ENCODE peak calls at places on chromosomes 1 and 21, in nine cellular contexts. S is PC-9, Y is cardiac muscle cell, T is small intestine, J is left ventricle myocardium inferior, A is Karpas-422, N is heart left ventricle, H is OCI-LY7, D is GM23248. O is an unnamed sample.

GRCh38 chr1:117566556-117566955 is 39.3 kb upstream of the TENT5C start:
- DNase-seq in Y (no peak), N (no peak), A (no peak), S (no peak), J (no peak), H (no peak), T (no peak), D (no peak), O (no peak)

GRCh38 chr21:39546522-39546921 is 66.2 kb upstream of the B3GALT5 start:
- DNase-seq in N (no peak), Y (no peak), S (no peak), A (no peak), J (no peak), T (no peak), H (no peak), D (no peak), O (no peak)

GRCh38 chr1:148362141-148362929 is 120.8 kb downstream of the PPIAL4G start:
- DNase-seq in Y (peak), N (no peak), S (no peak), H (no peak), D (peak), J (no peak), A (no peak), T (peak), O (peak)

GRCh38 chr21:45550552-45551210 is 8.4 kb upstream of the SLC19A1 start:
- DNase-seq in S (no peak), Y (peak), J (peak), T (peak), D (no peak), A (peak), H (peak), N (no peak), O (no peak)

GRCh38 chr1:50942334-50942733 is 17.7 kb downstream of the FAF1 start:
- DNase-seq in Y (no peak), D (no peak), S (no peak), T (no peak), A (no peak), J (no peak), H (no peak), N (no peak), O (no peak)

GRCh38 chr1:21630571-21631338 is 38.4 kb downstream of the RAP1GAP start:
- DNase-seq in Y (no peak), J (no peak), H (no peak), D (no peak), A (no peak), N (no peak), T (no peak), S (no peak), O (no peak)

GRCh38 chr1:200095057-200095577 is 67.6 kb downstream of the NR5A2 start:
- DNase-seq in H (no peak), N (no peak), A (no peak), S (no peak), Y (no peak), J (no peak), D (no peak), T (no peak), O (no peak)

GRCh38 chr1:177133977-177134538 is 30.5 kb downstream of the ASTN1 start:
- DNase-seq in S (no peak), A (no peak), H (no peak), D (no peak), T (no peak), Y (no peak), N (no peak), J (no peak), O (no peak)

GRCh38 chr1:36925251-36925650 is 109.1 kb downstream of the GRIK3 start:
- DNase-seq in A (no peak), Y (no peak), H (no peak), N (no peak), J (no peak), D (no peak), S (no peak), T (no peak), O (no peak)

GRCh38 chr1:241972703-241973375 is 15.3 kb downstream of the BECN2 start:
- DNase-seq in N (no peak), A (no peak), J (no peak), Y (peak), D (peak), T (no peak), H (no peak), S (no peak), O (peak)

GRCh38 chr1:53559391-53559815 is 100.2 kb downstream of the DMRTB1 start:
- DNase-seq in T (no peak), D (no peak), N (no peak), Y (no peak), J (no peak), A (no peak), S (no peak), H (no peak), O (peak)

GRCh38 chr21:45209685-45210284 is 77.9 kb downstream of the POFUT2 start:
- DNase-seq in Y (no peak), D (no peak), N (no peak), T (no peak), A (peak), S (no peak), J (no peak), H (no peak), O (no peak)

GRCh38 chr1:7278827-7279752 is 492.0 kb upstream of the VAMP3 start:
- DNase-seq in N (no peak), T (no peak), D (no peak), H (no peak), A (no peak), Y (no peak), J (no peak), S (no peak), O (no peak)

GRCh38 chr1:220990417-220991337 is 111.4 kb downstream of the HLX start:
- DNase-seq in N (no peak), D (peak), A (no peak), J (no peak), H (no peak), T (no peak), S (no peak), Y (peak), O (no peak)

GRCh38 chr1:210397252-210397651 is 68.5 kb downstream of the HHAT start:
- DNase-seq in J (no peak), N (no peak), S (no peak), Y (peak), T (no peak), D (peak), H (no peak), A (no peak), O (no peak)

GRCh38 chr1:230730979-230731378 is 16.2 kb upstream of the CAPN9 start:
- DNase-seq in Y (no peak), H (no peak), D (no peak), T (peak), N (no peak), S (no peak), J (no peak), A (no peak), O (no peak)

GRCh38 chr21:35641271-35642016 is 418.9 kb downstream of the SETD4 start:
- DNase-seq in S (no peak), H (no peak), A (no peak), N (no peak), D (peak), Y (no peak), T (no peak), J (no peak), O (no peak)

GRCh38 chr1:212458817-212459216 is 26.1 kb downstream of the NENF start:
- DNase-seq in H (peak), Y (no peak), N (no peak), S (no peak), D (no peak), A (peak), J (no peak), T (no peak), O (no peak)

GRCh38 chr21:44566403-44566802 is 7.1 kb upstream of the KRTAP10-4 start:
- DNase-seq in S (no peak), N (no peak), T (no peak), A (peak), Y (no peak), D (no peak), H (no peak), J (no peak), O (no peak)

GRCh38 chr1:232853994-232854532 is 48.8 kb downstream of the MAP10 start:
- DNase-seq in D (peak), H (no peak), J (no peak), T (no peak), N (no peak), A (no peak), Y (peak), S (no peak), O (no peak)

GRCh38 chr1:198088360-198089071 is 68.3 kb upstream of the NEK7 start:
- DNase-seq in S (no peak), N (no peak), Y (peak), A (peak), T (peak), D (peak), J (no peak), H (peak), O (no peak)

GRCh38 chr1:155598842-155599331 is 11.1 kb upstream of the MSTO1 start:
- DNase-seq in J (no peak), T (peak), D (peak), Y (peak), S (no peak), N (no peak), H (peak), A (no peak), O (no peak)

GRCh38 chr1:207002731-207003146 is 29.8 kb downstream of the C1orf116 start:
- DNase-seq in J (no peak), S (peak), A (peak), T (no peak), Y (peak), D (no peak), N (no peak), H (no peak), O (peak)

GRCh38 chr1:115262886-115263285 is 75.2 kb downstream of the NGF start:
- DNase-seq in T (no peak), H (no peak), S (no peak), D (no peak), Y (peak), A (no peak), J (no peak), N (no peak), O (no peak)

GRCh38 chr1:44219301-44219626 is 6.0 kb downstream of the DMAP1 start:
- DNase-seq in Y (no peak), D (no peak), T (no peak), J (no peak), H (no peak), S (no peak), A (no peak), N (no peak), O (no peak)

GRCh38 chr1:29962831-29963247 is 726.5 kb downstream of the PTPRU start:
- DNase-seq in D (no peak), S (no peak), H (no peak), A (no peak), Y (no peak), J (no peak), N (no peak), T (no peak), O (no peak)

GRCh38 chr1:119865607-119866006 is 30.7 kb downstream of the ADAM30 start:
- DNase-seq in A (no peak), H (no peak), Y (peak), N (no peak), J (no peak), T (no peak), D (peak), S (no peak), O (no peak)

GRCh38 chr1:15595809-15596730 is 11.2 kb upstream of the AGMAT start:
- DNase-seq in H (no peak), N (no peak), Y (no peak), A (no peak), D (no peak), S (no peak), J (no peak), T (peak), O (no peak)

GRCh38 chr1:15603050-15603965 is 13.9 kb upstream of the DDI2 start:
- DNase-seq in T (peak), A (no peak), D (peak), Y (peak), H (peak), J (peak), S (peak), N (peak), O (peak)

GRCh38 chr1:15598436-15598835 is 13.6 kb upstream of the AGMAT start:
- DNase-seq in A (no peak), Y (no peak), N (no peak), S (no peak), H (no peak), T (no peak), J (no peak), D (no peak), O (no peak)
- H3K4me3 ChIP-seq in A (no peak), Y (no peak), N (no peak), S (no peak), H (no peak), T (no peak), J (no peak), D (no peak), O (no peak)

GRCh38 chr1:78647238-78647637 is 2.4 kb upstream of the IFI44 start:
- DNase-seq in Y (no peak), J (no peak), D (no peak), A (no peak), T (no peak), S (no peak), N (no peak), H (no peak), O (no peak)

GRCh38 chr1:78650114-78650513 is 483 bp downstream of the IFI44 start:
- DNase-seq in H (no peak), J (no peak), T (peak), Y (peak), S (no peak), D (peak), N (no peak), A (no peak), O (no peak)

GRCh38 chr1:78649628-78650027 is at the start of gene IFI44:
- DNase-seq in D (peak), J (peak), Y (peak), N (peak), T (peak), A (peak), H (no peak), S (no peak), O (no peak)

GRCh38 chr1:78651247-78651646 is 1.6 kb downstream of the IFI44 start:
- DNase-seq in H (no peak), A (no peak), J (no peak), N (no peak), S (no peak), D (no peak), T (peak), Y (no peak), O (no peak)

GRCh38 chr1:78652019-78652560 is 2.5 kb downstream of the IFI44 start:
- DNase-seq in H (no peak), J (no peak), A (no peak), Y (no peak), T (no peak), S (no peak), N (no peak), D (no peak), O (no peak)
- H3K4me3 ChIP-seq in H (no peak), J (peak), A (peak), Y (no peak), T (peak), S (no peak), N (peak), D (no peak), O (no peak)

GRCh38 chr1:6241107-6241886 is 2.7 kb upstream of the HES3 start:
- DNase-seq in H (no peak), N (no peak), S (no peak), T (no peak), Y (no peak), A (no peak), D (no peak), J (no peak), O (no peak)
- H3K4me3 ChIP-seq in H (no peak), N (no peak), S (no peak), T (no peak), Y (peak), A (no peak), D (no peak), J (peak), O (no peak)

GRCh38 chr1:100267284-100267683 is 1.3 kb downstream of the RTCA start:
- DNase-seq in S (no peak), T (peak), J (no peak), A (no peak), D (no peak), N (no peak), Y (no peak), H (peak), O (no peak)
- H3K4me3 ChIP-seq in S (peak), T (peak), J (peak), A (peak), D (peak), N (peak), Y (peak), H (peak), O (peak)

GRCh38 chr1:89894210-89894668 is 73.4 kb downstream of the LRRC8D start:
- DNase-seq in D (peak), Y (peak), N (no peak), S (peak), A (no peak), T (no peak), H (no peak), J (no peak), O (no peak)
- H3K4me3 ChIP-seq in D (peak), Y (no peak), N (no peak), S (no peak), A (no peak), T (no peak), H (no peak), J (no peak), O (no peak)

GRCh38 chr1:23798662-23799142 is 1.9 kb downstream of the GALE start:
- DNase-seq in H (no peak), T (no peak), N (no peak), J (no peak), Y (no peak), A (no peak), D (peak), S (no peak), O (no peak)
- H3K4me3 ChIP-seq in H (no peak), T (peak), N (no peak), J (peak), Y (no peak), A (no peak), D (no peak), S (peak), O (no peak)

GRCh38 chr1:67148516-67149178 is 13.9 kb upstream of the C1orf141 start:
- DNase-seq in Y (peak), H (no peak), J (no peak), S (peak), N (no peak), D (peak), A (no peak), T (no peak), O (no peak)
- H3K4me3 ChIP-seq in Y (no peak), H (peak), J (no peak), S (no peak), N (no peak), D (peak), A (no peak), T (no peak), O (no peak)

GRCh38 chr1:160047116-160047991 is 15.6 kb upstream of the PIGM start:
- DNase-seq in N (no peak), A (peak), D (no peak), J (no peak), Y (no peak), T (peak), S (no peak), H (peak), O (no peak)

GRCh38 chr1:160048335-160048734 is 16.5 kb upstream of the PIGM start:
- DNase-seq in A (no peak), D (no peak), T (no peak), H (no peak), S (no peak), J (no peak), N (no peak), Y (no peak), O (no peak)

GRCh38 chr1:160045653-160046052 is 13.9 kb upstream of the PIGM start:
- DNase-seq in H (no peak), J (no peak), T (peak), S (no peak), A (no peak), D (no peak), N (no peak), Y (no peak), O (no peak)

GRCh38 chr1:160043543-160043942 is 11.8 kb upstream of the PIGM start:
- DNase-seq in H (no peak), Y (no peak), J (no peak), N (no peak), A (no peak), S (no peak), T (no peak), D (no peak), O (no peak)

DNA sequence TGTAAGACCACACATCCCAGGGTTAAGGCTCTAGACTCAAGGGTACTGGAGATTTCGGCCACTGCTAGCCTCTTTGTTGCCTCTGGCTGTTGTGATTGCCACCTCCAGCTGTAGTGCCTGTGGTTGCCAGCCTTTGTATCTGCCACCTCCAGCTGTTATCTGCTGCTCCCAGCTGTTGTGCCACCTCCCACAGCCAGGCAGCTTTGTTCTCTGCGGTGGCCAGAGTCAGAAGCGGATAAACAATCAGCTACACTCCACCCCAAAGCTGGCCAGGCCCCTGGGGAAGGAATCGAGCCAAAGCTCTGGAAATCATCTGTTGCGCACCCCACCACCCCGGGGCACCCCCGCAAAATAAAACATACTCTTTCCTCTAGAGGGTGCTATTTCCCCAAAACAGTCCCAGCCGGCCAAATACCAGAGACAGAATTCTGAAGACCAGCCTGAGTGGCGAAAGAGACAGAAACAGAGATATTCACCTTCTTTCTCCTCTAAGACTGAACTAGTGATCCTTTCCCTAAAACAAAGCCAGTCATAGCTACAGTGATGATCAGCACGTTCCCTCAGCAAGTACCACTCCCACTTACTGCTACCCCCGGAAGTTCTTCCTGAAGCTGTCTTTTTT is 14.8 kb upstream of the PIGM start:
- DNase-seq in N (peak), S (no peak), A (peak), H (peak), T (peak), J (peak), D (peak), Y (peak), O (peak)
- H3K4me3 ChIP-seq in N (no peak), S (no peak), A (peak), H (peak), T (no peak), J (peak), D (peak), Y (no peak), O (no peak)